ENCODE peak calls at places on chromosome 3, in eight cellular contexts. S is brain microvascular endothelial cell, O is fibroblast of mammary gland, C is head of caudate nucleus, Y is ureter, M is hypothalamus, Q is RWPE1, P is iPS DF 19.7. X is an unnamed sample.

GRCh38 chr3:194547042-194547441 is 60.2 kb upstream of the ATP13A3 start:
- DNase-seq in S (no peak), O (no peak), C (no peak), Y (no peak), M (no peak), Q (no peak), P (no peak), X (no peak)

GRCh38 chr3:25725810-25726209 is 57.4 kb downstream of the NGLY1 start:
- DNase-seq in S (no peak), O (no peak), C (no peak), Y (no peak), M (no peak), Q (no peak), P (no peak), X (no peak)

GRCh38 chr3:128358156-128358895 is 108.4 kb downstream of the DNAJB8 start:
- DNase-seq in S (no peak), O (no peak), C (no peak), Y (no peak), M (no peak), Q (no peak), P (no peak), X (no peak)

GRCh38 chr3:111715911-111716523 is 120.9 kb upstream of the ZBED2 start:
- DNase-seq in S (peak; percentile 79), O (no peak), C (no peak), Y (peak; percentile 57), M (no peak), Q (no peak), P (no peak), X (peak; percentile 53)

GRCh38 chr3:138692152-138692551 is 83.6 kb downstream of the FAIM start:
- DNase-seq in S (no peak), O (no peak), C (no peak), Y (no peak), M (no peak), Q (no peak), P (no peak), X (no peak)

GRCh38 chr3:156605686-156606605 is 51.0 kb upstream of the SSR3 start:
- DNase-seq in S (peak; percentile 53), O (peak; percentile 78), C (peak; percentile 37), Y (peak; percentile 59), M (peak; percentile 11), Q (peak; percentile 9), P (peak; percentile 78), X (peak; percentile 39)

GRCh38 chr3:34298668-34299067 is 500.2 kb downstream of the PDCD6IP start:
- DNase-seq in S (no peak), O (no peak), C (no peak), Y (no peak), M (no peak), Q (no peak), P (no peak), X (no peak)

GRCh38 chr3:149343951-149344350 is 10.5 kb upstream of the TM4SF18 start:
- DNase-seq in S (no peak), O (no peak), C (no peak), Y (no peak), M (no peak), Q (peak; percentile 24), P (no peak), X (peak; percentile 10)

GRCh38 chr3:141979050-141979671 is 102.7 kb downstream of the ATP1B3 start:
- DNase-seq in S (peak; percentile 59), O (peak; percentile 83), C (no peak), Y (no peak), M (no peak), Q (peak; percentile 29), P (no peak), X (no peak)

GRCh38 chr3:107367353-107367752 is 9.9 kb upstream of the CCDC54 start:
- DNase-seq in S (peak; percentile 73), O (peak; percentile 84), C (peak; percentile 13), Y (no peak), M (no peak), Q (peak; percentile 80), P (no peak), X (no peak)

GRCh38 chr3:79249701-79250100 is 518.1 kb downstream of the ROBO1 start:
- DNase-seq in S (peak; percentile 6), O (peak; percentile 8), C (no peak), Y (no peak), M (no peak), Q (no peak), P (no peak), X (no peak)

GRCh38 chr3:196378442-196378841 is 40.3 kb upstream of the TM4SF19 start:
- DNase-seq in S (no peak), O (peak; percentile 3), C (no peak), Y (no peak), M (no peak), Q (no peak), P (no peak), X (no peak)

GRCh38 chr3:12681586-12682371 is 17.9 kb upstream of the RAF1 start:
- DNase-seq in S (peak; percentile 43), O (peak; percentile 79), C (no peak), Y (no peak), M (no peak), Q (no peak), P (no peak), X (no peak)

GRCh38 chr3:73772076-73772475 is 147.3 kb upstream of the PDZRN3 start:
- DNase-seq in S (no peak), O (peak; percentile 20), C (no peak), Y (no peak), M (no peak), Q (no peak), P (no peak), X (no peak)

GRCh38 chr3:151044706-151045105 is 40.8 kb upstream of the MED12L start:
- DNase-seq in S (peak; percentile 55), O (peak; percentile 68), C (no peak), Y (no peak), M (no peak), Q (no peak), P (no peak), X (no peak)

GRCh38 chr3:12392101-12392878 is 92.0 kb upstream of the TSEN2 start:
- DNase-seq in S (no peak), O (peak; percentile 39), C (no peak), Y (no peak), M (no peak), Q (no peak), P (no peak), X (no peak)

GRCh38 chr3:46208167-46208704 is at the start of gene CCR1:
- DNase-seq in S (peak; percentile 21), O (peak; percentile 65), C (peak; percentile 45), Y (no peak), M (no peak), Q (no peak), P (no peak), X (no peak)

GRCh38 chr3:38524141-38524739 is 28.1 kb downstream of the EXOG start:
- DNase-seq in S (peak; percentile 64), O (no peak), C (no peak), Y (no peak), M (no peak), Q (no peak), P (no peak), X (no peak)

GRCh38 chr3:187027531-187027936 is 97.2 kb downstream of the ST6GAL1 start:
- DNase-seq in S (no peak), O (no peak), C (no peak), Y (no peak), M (no peak), Q (no peak), P (no peak), X (no peak)

GRCh38 chr3:179882322-179882721 is 154.4 kb downstream of the PEX5L start:
- DNase-seq in S (no peak), O (no peak), C (no peak), Y (no peak), M (no peak), Q (no peak), P (peak; percentile 56), X (no peak)

GRCh38 chr3:185366913-185367312 is 4.0 kb downstream of the MAP3K13 start:
- DNase-seq in S (no peak), O (no peak), C (no peak), Y (no peak), M (no peak), Q (no peak), P (no peak), X (no peak)

GRCh38 chr3:128813003-128813564 is 66.3 kb upstream of the ACAD9 start:
- DNase-seq in S (no peak), O (no peak), C (peak; percentile 55), Y (no peak), M (no peak), Q (no peak), P (no peak), X (no peak)

GRCh38 chr3:101117981-101118380 is 124.8 kb upstream of the ABI3BP start:
- DNase-seq in S (peak; percentile 10), O (peak; percentile 50), C (no peak), Y (no peak), M (no peak), Q (no peak), P (no peak), X (no peak)

GRCh38 chr3:178083906-178084823 is 452.1 kb upstream of the KCNMB2 start:
- DNase-seq in S (peak; percentile 62), O (no peak), C (no peak), Y (no peak), M (no peak), Q (peak; percentile 11), P (no peak), X (peak; percentile 42)

GRCh38 chr3:152272771-152273242 is 4.1 kb downstream of the MBNL1 start:
- DNase-seq in S (peak; percentile 74), O (peak; percentile 81), C (no peak), Y (no peak), M (no peak), Q (no peak), P (no peak), X (no peak)

GRCh38 chr3:114809668-114810413 is 337.2 kb downstream of the ZBTB20 start:
- DNase-seq in S (peak; percentile 43), O (peak; percentile 3), C (no peak), Y (no peak), M (no peak), Q (no peak), P (no peak), X (no peak)

GRCh38 chr3:20080956-20081554 is 40.8 kb downstream of the KAT2B start:
- DNase-seq in S (no peak), O (peak; percentile 16), C (peak; percentile 39), Y (peak; percentile 64), M (peak; percentile 46), Q (no peak), P (no peak), X (peak; percentile 50)

GRCh38 chr3:126464093-126464492 is 11.6 kb downstream of the ZXDC start:
- DNase-seq in S (no peak), O (no peak), C (no peak), Y (no peak), M (no peak), Q (no peak), P (no peak), X (no peak)

GRCh38 chr3:182258538-182259177 is 534.6 kb upstream of the ATP11B start:
- DNase-seq in S (no peak), O (peak; percentile 62), C (peak; percentile 59), Y (no peak), M (no peak), Q (peak; percentile 38), P (no peak), X (peak; percentile 56)

GRCh38 chr3:66592061-66592875 is 91.4 kb upstream of the LRIG1 start:
- DNase-seq in S (no peak), O (no peak), C (no peak), Y (no peak), M (no peak), Q (no peak), P (no peak), X (no peak)

GRCh38 chr3:67389176-67389575 is 265.2 kb downstream of the SUCLG2 start:
- DNase-seq in S (no peak), O (no peak), C (no peak), Y (no peak), M (no peak), Q (no peak), P (no peak), X (no peak)

GRCh38 chr3:112308151-112308911 is 14.3 kb upstream of the SLC9C1 start:
- DNase-seq in S (peak; percentile 54), O (peak; percentile 28), C (no peak), Y (no peak), M (no peak), Q (no peak), P (no peak), X (peak; percentile 62)

X was measured in SK-N-SH.